ENCODE peak calls at places on chromosome 2, in four cellular contexts. E is endothelial cell, M is transverse colon, A is GM10248. U is an unnamed sample.
A peak's percentile ranks its signal among the peaks of the same experiment; 100 is the strongest.

GRCh38 chr2:85537600-85538506 is 1.1 kb upstream of the MAT2A start:
- DNase-seq in E (peak; percentile 45), M (peak; percentile 66), A (peak; percentile 29), U (no peak)

GRCh38 chr2:203637819-203638167 is 68.6 kb upstream of the CD28 start:
- DNase-seq in E (no peak), M (no peak), A (no peak), U (no peak)

GRCh38 chr2:232634319-232635150 is 1.1 kb downstream of the EFHD1 start:
- DNase-seq in E (peak; percentile 16), M (no peak), A (no peak), U (no peak)

GRCh38 chr2:189657867-189658266 is 3.4 kb upstream of the ASNSD1 start:
- DNase-seq in E (no peak), M (peak; percentile 33), A (no peak), U (no peak)

GRCh38 chr2:70558195-70558808 is 4.7 kb upstream of the TGFA start:
- DNase-seq in E (no peak), M (no peak), A (no peak), U (no peak)

GRCh38 chr2:231900975-231901374 is 25.2 kb downstream of the NPPC start:
- DNase-seq in E (peak; percentile 17), M (no peak), A (no peak), U (no peak)

GRCh38 chr2:164388511-164388910 is 232.8 kb downstream of the GRB14 start:
- DNase-seq in E (no peak), M (no peak), A (no peak), U (peak; percentile 7)

GRCh38 chr2:125491663-125492062 is 1164.3 kb upstream of the GYPC start:
- DNase-seq in E (no peak), M (no peak), A (no peak), U (no peak)

GRCh38 chr2:128978155-128978707 is 659.6 kb upstream of the HS6ST1 start:
- DNase-seq in E (peak; percentile 44), M (peak; percentile 10), A (no peak), U (no peak)

GRCh38 chr2:130728007-130728454 is 839 bp upstream of the GPR148 start:
- DNase-seq in E (no peak), M (peak; percentile 12), A (no peak), U (no peak)

GRCh38 chr2:48221846-48222516 is 308.0 kb upstream of the STON1 start:
- DNase-seq in E (no peak), M (no peak), A (no peak), U (no peak)

DNA sequence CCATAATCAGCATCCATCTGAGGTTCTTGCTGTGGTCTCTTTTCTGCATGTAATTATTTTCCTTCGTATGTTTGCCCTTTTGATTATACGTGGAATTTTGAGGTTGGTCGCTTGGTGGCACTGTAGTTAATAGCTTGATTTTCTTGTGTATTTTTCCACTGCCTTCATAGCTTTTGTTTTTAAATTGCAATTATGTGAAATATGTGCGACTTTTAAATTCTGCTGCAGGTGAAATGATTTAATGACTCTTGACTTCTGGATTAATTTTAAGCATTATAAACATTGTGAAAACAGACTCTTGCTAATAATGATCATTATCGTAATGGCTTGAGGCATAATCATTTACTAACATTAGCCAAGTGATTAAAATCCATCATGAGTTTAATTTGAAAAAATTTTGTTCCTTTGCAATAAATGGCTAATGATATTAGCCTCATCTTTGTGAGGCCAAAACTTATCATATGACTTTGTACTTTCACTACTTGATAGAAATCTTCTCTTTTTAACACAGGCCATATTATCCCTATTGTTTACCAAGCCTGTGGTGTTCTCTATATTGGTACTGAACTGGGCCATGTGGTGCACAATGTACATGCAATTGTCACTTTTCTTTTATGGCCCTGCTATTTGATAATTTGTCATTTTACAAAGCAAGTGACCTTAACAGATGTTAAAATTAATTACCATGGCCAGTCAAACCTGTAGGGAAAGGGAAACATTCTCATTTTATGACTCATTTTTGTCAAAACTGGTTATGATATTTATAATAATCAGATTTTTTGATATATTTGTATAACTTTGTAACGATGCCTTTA is 62.8 kb upstream of the NEUROD1 start:
- DNase-seq in E (peak; percentile 17), M (peak; percentile 44), A (peak; percentile 37), U (peak; percentile 23)
- TF ChIP-seq CTCF in E (peak; percentile 66), M (peak; percentile 77), A (peak; percentile 59), U (peak; percentile 58)

GRCh38 chr2:105486762-105487141 is 87.9 kb upstream of the FHL2 start:
- DNase-seq in E (no peak), M (no peak), A (no peak), U (no peak)
- TF ChIP-seq CTCF in E (no peak), M (no peak), A (no peak), U (no peak)

GRCh38 chr2:16183345-16183744 is 243.0 kb downstream of the MYCN start:
- DNase-seq in E (no peak), M (no peak), A (no peak), U (no peak)
- TF ChIP-seq CTCF in E (no peak), M (no peak), A (no peak), U (no peak)

DNA sequence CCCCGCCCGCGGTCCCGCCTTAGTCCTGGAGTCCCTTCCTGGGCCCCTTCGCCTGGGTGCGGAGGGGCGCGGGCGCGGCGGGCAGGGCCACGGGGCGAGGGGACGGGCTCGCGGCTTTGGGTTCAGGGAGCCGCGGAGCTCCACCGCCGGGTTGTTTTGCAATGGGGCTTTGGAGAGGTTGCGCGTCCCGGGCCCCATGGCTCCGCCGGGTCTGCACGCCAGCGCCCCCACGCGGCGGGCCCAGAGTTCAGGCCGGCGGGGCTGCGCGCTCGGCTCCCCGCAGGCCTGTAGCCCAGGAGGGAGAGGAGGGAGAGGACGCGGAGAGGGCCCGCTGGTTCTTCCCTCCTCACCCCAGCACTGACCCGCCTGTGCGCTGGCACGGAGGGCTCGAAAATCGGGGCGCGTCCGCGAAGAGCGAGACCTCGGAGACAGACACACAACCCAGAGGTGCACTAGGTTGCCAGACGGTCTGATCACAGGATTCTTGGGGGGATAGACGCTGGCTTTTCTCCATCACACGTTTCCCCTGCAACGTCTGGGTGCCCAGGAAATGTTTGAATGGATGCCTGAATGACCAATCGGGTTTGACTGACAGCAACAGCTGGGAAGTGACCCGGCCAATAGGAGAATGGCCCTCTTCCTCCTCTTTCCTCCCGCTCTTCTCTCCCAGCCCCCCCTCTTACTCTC is 4.9 kb upstream of the SIX2 start:
- DNase-seq in E (peak; percentile 80), M (peak; percentile 32), A (peak; percentile 80), U (peak; percentile 22)
- TF ChIP-seq CTCF in E (peak; percentile 84), M (peak; percentile 18), A (no peak), U (peak; percentile 57)

GRCh38 chr2:113979172-113980128 is 89.6 kb downstream of the ACTR3 start:
- DNase-seq in E (peak; percentile 26), M (no peak), A (no peak), U (no peak)
- TF ChIP-seq CTCF in E (peak; percentile 95), M (no peak), A (peak; percentile 58), U (peak; percentile 5)

DNA sequence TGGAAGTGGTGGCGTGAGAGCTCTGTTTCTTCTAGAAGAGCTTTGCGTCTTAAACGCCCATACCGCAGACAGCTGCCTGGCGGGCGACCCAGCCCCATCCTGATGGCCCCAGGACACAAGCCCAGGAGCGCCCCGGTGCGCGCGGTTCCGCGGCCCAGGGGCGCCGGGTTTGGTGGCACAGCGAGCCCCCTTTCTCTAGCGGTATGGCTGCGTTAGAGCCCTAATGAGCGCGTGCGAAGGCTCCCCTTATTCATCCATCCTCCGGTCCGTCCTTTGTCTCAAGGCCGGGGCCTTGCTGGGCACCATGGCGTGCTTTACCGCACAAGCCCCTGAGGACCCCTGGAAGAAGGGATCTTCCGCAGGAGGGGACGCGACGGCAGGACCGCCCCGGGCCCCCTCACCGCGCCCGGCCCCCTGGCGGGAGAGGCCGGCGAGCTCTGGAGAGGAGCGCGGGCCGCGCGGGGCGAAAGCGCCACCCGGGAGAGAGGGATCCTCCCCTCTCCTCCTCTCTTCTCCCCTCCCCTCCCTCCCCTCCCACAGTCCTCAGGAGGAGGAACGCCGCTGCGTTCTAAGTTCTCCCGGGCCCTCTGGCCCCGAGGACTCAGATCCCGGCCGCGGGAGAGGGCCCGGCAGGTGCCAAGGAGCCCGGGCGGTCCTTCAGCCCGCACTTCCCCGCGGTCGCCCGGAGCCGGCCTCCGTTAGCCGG is 626 bp upstream of the SLC1A4 start:
- DNase-seq in E (peak; percentile 69), M (peak; percentile 79), A (peak; percentile 65), U (peak; percentile 79)
- TF ChIP-seq CTCF in E (no peak), M (peak; percentile 67), A (peak; percentile 27), U (peak; percentile 25)

DNA sequence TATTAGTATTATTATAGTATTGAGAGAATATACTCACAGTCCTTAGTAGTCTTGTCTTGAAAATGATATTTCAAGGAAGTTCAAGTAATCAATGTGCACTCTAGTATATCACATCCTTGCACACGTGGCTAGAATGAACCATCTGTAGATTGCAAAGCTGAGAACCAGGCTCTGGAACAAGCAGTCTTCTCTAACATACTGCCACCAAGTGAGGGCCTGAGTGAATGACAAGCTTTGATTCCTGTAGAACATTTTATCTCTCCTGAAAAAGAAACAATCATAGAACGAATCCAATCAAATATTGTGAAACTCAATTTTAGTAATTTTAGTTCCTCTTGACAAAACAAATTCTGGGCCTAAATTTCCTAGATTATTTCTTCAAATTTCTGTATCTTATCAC is 55.3 kb upstream of the SULT1C3 start:
- DNase-seq in E (peak; percentile 17), M (no peak), A (no peak), U (no peak)
- TF ChIP-seq CTCF in E (no peak), M (peak; percentile 15), A (peak; percentile 53), U (peak; percentile 38)

DNA sequence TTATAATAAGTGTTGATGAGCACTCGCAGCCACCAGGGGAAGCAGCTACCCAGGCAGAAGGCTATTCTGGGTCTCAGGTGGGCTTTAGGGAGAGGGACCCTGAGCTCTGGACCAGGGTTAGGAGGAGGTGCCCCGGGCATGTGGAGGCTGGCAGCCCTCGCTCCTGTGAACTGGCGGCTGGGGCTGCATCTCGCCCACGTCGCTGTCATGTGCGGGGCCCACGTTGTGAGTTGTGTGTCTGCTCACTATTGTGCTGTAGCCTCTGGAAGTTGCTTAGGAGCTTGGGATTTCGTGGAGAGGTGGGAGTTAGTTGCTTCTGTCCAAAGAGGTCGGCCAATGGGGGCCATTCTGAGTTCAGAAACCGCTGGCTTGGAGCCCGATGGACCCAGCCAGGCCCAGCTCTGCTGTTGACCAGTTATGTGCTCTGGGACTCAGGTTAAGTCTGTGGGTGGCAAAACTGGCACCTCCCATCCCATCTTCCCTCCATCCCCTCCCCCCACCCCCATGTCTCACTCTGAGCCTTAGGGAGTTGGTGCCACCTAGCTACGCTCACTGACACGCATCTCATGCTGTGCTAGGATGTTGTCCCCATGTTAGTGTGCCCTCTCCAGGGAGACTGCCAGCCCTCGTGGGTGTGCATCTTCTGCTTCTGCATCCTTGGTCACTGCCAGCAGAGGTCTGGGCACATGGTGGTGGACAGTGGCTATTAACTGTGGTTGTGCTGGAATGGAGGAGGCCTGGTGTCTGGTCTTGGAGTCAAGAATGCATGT is 18.5 kb downstream of the RRM2 start:
- DNase-seq in E (no peak), M (no peak), A (no peak), U (no peak)
- TF ChIP-seq CTCF in E (no peak), M (no peak), A (no peak), U (no peak)

GRCh38 chr2:176813526-176814179 is 398.9 kb upstream of the HNRNPA3 start:
- DNase-seq in E (no peak), M (no peak), A (no peak), U (no peak)

GRCh38 chr2:176818653-176819052 is 393.9 kb upstream of the HNRNPA3 start:
- DNase-seq in E (no peak), M (no peak), A (no peak), U (no peak)

GRCh38 chr2:176814740-176815367 is 397.7 kb upstream of the HNRNPA3 start:
- DNase-seq in E (no peak), M (no peak), A (peak; percentile 49), U (no peak)

GRCh38 chr2:176814274-176814673 is 398.3 kb upstream of the HNRNPA3 start:
- DNase-seq in E (no peak), M (no peak), A (no peak), U (no peak)

GRCh38 chr2:176817061-176817565 is 395.5 kb upstream of the HNRNPA3 start:
- DNase-seq in E (no peak), M (no peak), A (no peak), U (no peak)
- TF ChIP-seq CTCF in E (no peak), M (no peak), A (no peak), U (no peak)